ENCODE peak calls at places on chromosomes 1 and 21, in seven cellular contexts. U is uterus, Y is GM23248, L is heart left ventricle, H is neuronal stem cell, J is left ventricle myocardium inferior, S is fibroblast of lung. T is an unnamed sample.

GRCh38 chr1:167634435-167634834 is 4.4 kb downstream of the RCSD1 start:
- DNase-seq in U (no peak), L (no peak), H (no peak), J (no peak), Y (no peak), S (no peak), T (no peak)

GRCh38 chr1:220824031-220824989 is 37.6 kb downstream of the MTARC1 start:
- DNase-seq in J (no peak), S (peak), U (no peak), L (no peak), Y (no peak), H (no peak), T (no peak)

GRCh38 chr1:231919269-231919886 is 292.8 kb downstream of the DISC1 start:
- DNase-seq in L (no peak), Y (no peak), U (no peak), H (no peak), S (no peak), J (no peak), T (no peak)

GRCh38 chr1:218803351-218803997 is 370.2 kb upstream of the LYPLAL1 start:
- DNase-seq in U (no peak), S (no peak), L (no peak), H (no peak), Y (peak), J (no peak), T (no peak)

GRCh38 chr1:178048426-178048825 is 45.5 kb upstream of the RASAL2 start:
- DNase-seq in S (no peak), H (no peak), Y (peak), J (no peak), L (no peak), U (no peak), T (no peak)

GRCh38 chr1:70319750-70320149 is 34.8 kb downstream of the ANKRD13C start:
- DNase-seq in L (no peak), Y (peak), H (no peak), J (no peak), S (peak), U (no peak), T (no peak)

GRCh38 chr1:199791495-199791894 is 236.0 kb upstream of the NR5A2 start:
- DNase-seq in S (no peak), L (no peak), H (no peak), Y (no peak), J (no peak), U (no peak), T (no peak)

GRCh38 chr1:99943238-99943794 is 26.5 kb upstream of the SLC35A3 start:
- DNase-seq in J (no peak), Y (peak), U (no peak), S (peak), H (no peak), L (no peak), T (no peak)

GRCh38 chr1:32299327-32299726 is 7.4 kb downstream of the HDAC1 start:
- DNase-seq in H (no peak), L (no peak), U (no peak), S (no peak), Y (no peak), J (no peak), T (no peak)

GRCh38 chr1:185442065-185442464 is 125.0 kb upstream of the IVNS1ABP start:
- DNase-seq in S (peak), J (no peak), L (no peak), H (no peak), Y (peak), U (no peak), T (no peak)

GRCh38 chr1:8297245-8297644 is 20.7 kb upstream of the SLC45A1 start:
- DNase-seq in H (no peak), Y (no peak), J (no peak), U (no peak), S (no peak), L (no peak), T (no peak)

GRCh38 chr1:73611681-73612080 is 586.3 kb downstream of the LRRIQ3 start:
- DNase-seq in U (no peak), S (peak), L (no peak), H (no peak), Y (no peak), J (no peak), T (no peak)

GRCh38 chr21:43611598-43612369 is 47.5 kb downstream of the HSF2BP start:
- DNase-seq in L (peak), U (peak), J (peak), S (no peak), H (peak), Y (peak), T (peak)

GRCh38 chr1:48536477-48536876 is 64.5 kb upstream of the SPATA6 start:
- DNase-seq in J (no peak), Y (no peak), H (no peak), U (no peak), L (no peak), S (no peak), T (no peak)

GRCh38 chr1:25918615-25919014 is 12.4 kb upstream of the STMN1 start:
- DNase-seq in L (no peak), J (no peak), S (no peak), H (no peak), U (no peak), Y (no peak), T (no peak)

GRCh38 chr1:197744979-197745378 is 30.3 kb downstream of the DENND1B start:
- DNase-seq in S (no peak), U (no peak), J (no peak), Y (no peak), L (no peak), H (no peak), T (no peak)

GRCh38 chr1:52955129-52955970 is 28.3 kb downstream of the SCP2 start:
- DNase-seq in S (peak), L (no peak), Y (peak), U (no peak), J (no peak), H (no peak), T (no peak)

GRCh38 chr21:26684866-26685265 is 111.8 kb upstream of the CYYR1 start:
- DNase-seq in U (no peak), Y (no peak), J (no peak), S (no peak), L (no peak), H (no peak), T (no peak)

GRCh38 chr1:50156241-50157010 is 47.7 kb downstream of the ELAVL4 start:
- DNase-seq in S (no peak), Y (peak), J (no peak), H (no peak), L (no peak), U (no peak), T (no peak)

GRCh38 chr1:28718601-28719331 is 18.0 kb upstream of the YTHDF2 start:
- DNase-seq in S (peak), J (no peak), U (no peak), H (no peak), L (no peak), Y (peak), T (no peak)

GRCh38 chr1:220045356-220046051 is 801 bp downstream of the EPRS1 start:
- DNase-seq in S (no peak), J (no peak), U (no peak), Y (no peak), L (no peak), H (no peak), T (no peak)

GRCh38 chr1:218996362-218996761 is 177.3 kb upstream of the LYPLAL1 start:
- DNase-seq in U (no peak), Y (peak), L (no peak), H (no peak), J (no peak), S (no peak), T (no peak)

GRCh38 chr1:90580176-90580575 is 136.9 kb downstream of the BARHL2 start:
- DNase-seq in L (no peak), H (no peak), U (no peak), Y (no peak), J (no peak), S (no peak), T (no peak)

GRCh38 chr1:205849619-205850355 is at the start of gene PM20D1:
- DNase-seq in Y (peak), J (peak), L (peak), H (no peak), S (peak), U (peak), T (peak)

GRCh38 chr1:33459766-33460543 is 12.5 kb upstream of the ZSCAN20 start:
- DNase-seq in L (no peak), J (no peak), S (peak), H (no peak), Y (peak), U (no peak), T (no peak)

GRCh38 chr1:177848577-177848976 is 121.3 kb downstream of the SEC16B start:
- DNase-seq in Y (peak), H (no peak), U (no peak), L (no peak), J (no peak), S (peak), T (no peak)

GRCh38 chr1:210792703-210793102 is 341.2 kb downstream of the KCNH1 start:
- DNase-seq in S (peak), L (no peak), H (no peak), J (no peak), U (no peak), Y (peak), T (no peak)

GRCh38 chr1:27044613-27045091 is 32.0 kb upstream of the TENT5B start:
- DNase-seq in Y (peak), L (peak), H (peak), J (peak), S (peak), U (peak), T (peak)

GRCh38 chr1:36217667-36218066 is 6.6 kb upstream of the THRAP3 start:
- DNase-seq in H (no peak), Y (peak), S (peak), J (no peak), U (no peak), L (no peak), T (no peak)

GRCh38 chr1:160836981-160837557 is 25.6 kb downstream of the CD244 start:
- DNase-seq in Y (no peak), L (no peak), U (no peak), H (no peak), J (no peak), S (no peak), T (no peak)

GRCh38 chr1:227899141-227899819 is 48.5 kb downstream of the WNT9A start:
- DNase-seq in S (no peak), L (peak), H (no peak), J (peak), U (peak), Y (no peak), T (no peak)

GRCh38 chr1:100736324-100736723 is 16.8 kb downstream of the VCAM1 start:
- DNase-seq in L (no peak), J (no peak), U (no peak), Y (peak), H (no peak), S (peak), T (no peak)

GRCh38 chr1:36350659-36351171 is 27.3 kb upstream of the EVA1B start:
- DNase-seq in S (peak), H (no peak), L (no peak), Y (peak), U (no peak), J (no peak), T (no peak)

GRCh38 chr1:15153184-15153841 is at the start of gene TMEM51:
- DNase-seq in H (peak), U (peak), J (peak), L (peak), S (peak), Y (peak), T (peak)

GRCh38 chr1:220300442-220301121 is 28.3 kb upstream of the RAB3GAP2 start:
- DNase-seq in S (peak), H (peak), Y (peak), J (peak), U (peak), L (peak), T (peak)

GRCh38 chr1:47680815-47681475 is 243.1 kb downstream of the FOXD2 start:
- DNase-seq in Y (no peak), S (no peak), J (no peak), U (no peak), L (peak), H (no peak), T (no peak)

DNA sequence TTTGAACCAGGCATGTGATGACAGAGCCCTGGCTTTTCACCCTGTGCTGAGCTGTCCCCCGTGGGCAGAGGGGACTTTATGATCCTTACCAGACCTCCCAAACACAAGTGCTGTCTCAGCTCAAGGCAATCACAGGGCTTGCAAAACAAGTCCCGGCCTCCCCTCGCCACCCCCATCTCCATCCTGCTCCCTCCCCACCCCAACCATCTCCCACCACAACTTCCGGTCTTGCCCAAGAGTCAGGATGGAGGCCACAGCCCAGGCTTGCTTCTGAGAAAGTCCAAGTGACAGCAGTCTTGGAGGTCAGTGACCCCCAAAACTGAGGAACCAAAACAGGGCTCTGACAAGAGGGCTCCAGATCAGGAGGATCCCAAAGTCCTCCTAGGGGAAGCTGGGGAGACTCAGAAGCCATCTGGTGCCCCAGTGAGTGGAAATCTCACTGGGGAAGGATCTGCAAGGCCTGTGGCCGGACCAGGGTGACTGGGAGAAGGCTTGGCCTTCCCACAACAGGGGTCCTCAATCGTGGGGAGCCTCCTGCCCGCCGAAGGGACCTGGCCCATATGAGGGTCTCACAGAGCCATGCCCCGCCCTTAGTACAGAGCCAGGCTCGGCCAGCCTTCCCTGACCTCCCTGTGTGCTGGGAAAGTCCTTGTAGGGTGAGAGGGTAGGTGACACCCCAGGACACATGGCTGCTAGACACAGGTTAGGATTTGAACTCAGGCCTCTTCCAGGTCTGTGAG is 4.5 kb upstream of the SDC3 start:
- DNase-seq in L (peak), J (peak), S (no peak), Y (no peak), U (peak), H (no peak), T (peak)
- H3K27ac ChIP-seq in L (no peak), J (no peak), S (no peak), Y (no peak), U (no peak), H (no peak), T (no peak)

GRCh38 chr1:64540265-64540791 is 70.4 kb downstream of the CACHD1 start:
- DNase-seq in S (peak), J (no peak), U (no peak), H (no peak), L (no peak), Y (peak), T (no peak)
- H3K27ac ChIP-seq in S (no peak), J (peak), U (peak), H (no peak), L (peak), Y (peak), T (peak)

DNA sequence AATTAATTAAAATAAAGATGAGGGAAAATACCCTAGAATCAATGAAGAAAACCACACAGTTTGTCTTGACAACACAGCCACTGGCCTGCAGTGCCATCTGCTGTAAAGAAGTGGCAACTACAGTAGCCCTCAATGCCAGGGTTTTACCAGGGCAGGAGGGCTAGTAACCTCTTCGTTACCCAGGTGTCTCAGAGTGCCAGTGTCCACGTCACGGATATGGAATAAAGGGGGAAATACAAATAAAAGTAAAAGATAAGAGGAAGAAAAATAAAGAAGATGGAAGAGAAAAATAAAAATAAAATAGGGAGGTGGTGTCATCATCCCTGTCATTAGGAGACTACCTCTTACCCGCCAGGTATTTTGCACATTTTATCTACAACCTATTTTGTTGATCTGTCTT is 14.2 kb upstream of the SLC44A3 start:
- DNase-seq in L (peak), Y (peak), U (peak), J (no peak), H (peak), S (peak), T (peak)
- H3K27ac ChIP-seq in L (no peak), Y (no peak), U (no peak), J (no peak), H (no peak), S (no peak), T (no peak)

DNA sequence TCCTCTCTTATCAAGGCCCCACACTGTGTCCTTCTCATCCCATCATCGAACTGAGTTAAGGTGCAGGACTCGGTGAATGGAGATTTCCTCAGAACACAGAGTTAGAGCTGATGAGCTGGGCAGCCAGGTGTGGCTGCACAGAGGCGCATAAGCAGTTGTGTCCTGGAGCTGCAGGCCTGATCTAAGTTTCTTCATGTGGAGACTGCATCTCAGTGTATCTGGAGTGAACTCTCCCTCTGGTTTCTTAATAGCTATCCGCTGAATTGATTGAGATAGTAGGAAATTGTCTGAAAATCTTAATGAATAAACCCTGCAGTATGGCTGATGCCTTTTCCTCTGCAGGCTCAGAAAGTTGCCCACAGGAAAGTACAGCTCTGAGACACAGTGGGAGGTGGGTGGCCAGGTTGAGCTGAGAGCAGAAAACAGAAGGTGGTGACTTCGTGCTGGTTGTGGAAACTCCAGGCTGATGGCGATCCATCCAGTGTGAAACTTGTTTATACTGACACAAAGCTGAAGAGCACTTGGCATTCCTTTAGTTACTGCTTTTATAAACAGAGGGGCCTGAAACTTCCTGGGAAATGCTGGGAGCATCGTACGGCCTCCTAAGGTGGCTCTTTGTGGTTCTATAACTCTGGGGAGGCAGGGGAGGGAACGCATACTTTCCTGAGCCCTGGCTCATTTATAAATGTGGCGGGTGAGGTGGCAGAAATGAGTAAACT is 67.5 kb upstream of the F3 start:
- DNase-seq in L (no peak), Y (no peak), S (peak), H (no peak), J (no peak), U (no peak), T (no peak)
- H3K27ac ChIP-seq in L (no peak), Y (no peak), S (no peak), H (no peak), J (no peak), U (no peak), T (no peak)

GRCh38 chr1:56452027-56453011 is 127.0 kb downstream of the PLPP3 start:
- DNase-seq in S (no peak), Y (no peak), H (no peak), L (no peak), J (no peak), U (peak), T (no peak)
- H3K27ac ChIP-seq in S (no peak), Y (no peak), H (no peak), L (peak), J (peak), U (peak), T (no peak)

DNA sequence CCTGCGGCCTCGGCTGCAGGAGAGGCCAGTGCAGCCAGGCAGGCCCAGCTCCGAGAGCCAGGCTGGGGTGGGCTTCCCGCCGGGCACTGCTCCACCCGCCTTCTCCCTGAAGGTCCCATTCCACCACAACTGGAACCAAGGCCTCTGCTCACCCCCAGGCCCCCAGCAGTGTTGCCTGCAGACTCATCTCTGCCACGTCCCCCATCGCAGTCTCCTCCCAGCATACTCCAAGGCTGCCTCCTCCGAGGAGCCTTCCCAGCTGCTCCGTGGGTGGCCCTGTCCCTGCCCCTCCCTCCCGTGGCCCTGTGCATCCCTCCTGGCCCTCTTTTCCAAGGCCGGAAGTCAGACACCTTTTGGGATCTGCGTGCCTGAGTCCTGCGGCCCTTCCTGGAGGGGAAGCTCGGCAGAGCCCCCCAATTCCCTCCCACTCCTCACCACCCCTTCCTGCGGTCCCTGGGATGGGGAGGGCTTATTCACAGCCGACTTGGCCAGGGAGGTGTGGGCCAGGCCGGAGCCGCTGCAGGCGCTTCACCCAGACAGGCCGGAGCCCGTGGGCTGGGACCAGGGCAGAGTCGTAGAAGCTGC is 47.6 kb downstream of the SLX9 start:
- DNase-seq in J (peak), S (no peak), U (no peak), Y (no peak), L (no peak), H (no peak), T (peak)
- H3K27ac ChIP-seq in J (no peak), S (no peak), U (no peak), Y (no peak), L (no peak), H (no peak), T (no peak)